ENCODE peak calls at places on chromosomes 7 and 10, in ten cellular contexts. P is AG04450, A is PC-9, Y is H1, I is PC-3, O is stomach, J is epithelial cell of esophagus, U is cardiac muscle cell, G is adipocyte, D is mammary epithelial cell. L is an unnamed sample.

GRCh38 chr7:66693331-66693730 is 47.2 kb upstream of the RABGEF1 start:
- DNase-seq in P (no peak), A (no peak), Y (no peak), I (no peak), O (no peak), J (no peak), U (no peak), G (no peak), D (no peak), L (no peak)

GRCh38 chr10:7410306-7410799 is 481 bp downstream of the SFMBT2 start:
- DNase-seq in P (no peak), A (no peak), Y (no peak), I (no peak), O (no peak), J (no peak), U (peak), G (peak), D (no peak), L (no peak)

GRCh38 chr7:108294595-108294994 is 161.6 kb downstream of the NRCAM start:
- DNase-seq in P (no peak), A (no peak), Y (no peak), I (no peak), O (no peak), J (no peak), U (no peak), G (no peak), D (no peak), L (no peak)

GRCh38 chr7:102295346-102296178 is 8.9 kb downstream of the SH2B2 start:
- DNase-seq in P (no peak), A (no peak), Y (no peak), I (no peak), O (no peak), J (no peak), U (peak), G (no peak), D (no peak), L (no peak)

GRCh38 chr10:60098676-60099601 is 192.6 kb upstream of the CCDC6 start:
- DNase-seq in P (no peak), A (no peak), Y (no peak), I (peak), O (no peak), J (peak), U (no peak), G (no peak), D (no peak), L (no peak)

GRCh38 chr7:141585592-141586510 is 34.6 kb downstream of the AGK start:
- DNase-seq in P (peak), A (peak), Y (no peak), I (peak), O (no peak), J (peak), U (no peak), G (peak), D (peak), L (peak)

GRCh38 chr7:96361116-96361857 is 39.4 kb upstream of the SLC25A13 start:
- DNase-seq in P (no peak), A (no peak), Y (no peak), I (no peak), O (no peak), J (no peak), U (no peak), G (no peak), D (no peak), L (no peak)

GRCh38 chr10:24201503-24202180 is 7.3 kb upstream of the KIAA1217 start:
- DNase-seq in P (no peak), A (no peak), Y (no peak), I (no peak), O (no peak), J (no peak), U (no peak), G (no peak), D (no peak), L (no peak)

GRCh38 chr7:63067897-63068585 is 930.6 kb upstream of the ZNF722 start:
- DNase-seq in P (no peak), A (no peak), Y (no peak), I (peak), O (no peak), J (peak), U (no peak), G (no peak), D (no peak), L (no peak)

GRCh38 chr10:110612073-110612472 is 32.1 kb upstream of the RBM20 start:
- DNase-seq in P (no peak), A (no peak), Y (no peak), I (no peak), O (no peak), J (no peak), U (no peak), G (no peak), D (no peak), L (no peak)

GRCh38 chr7:463362-464176 is 56.1 kb downstream of the PDGFA start:
- DNase-seq in P (no peak), A (no peak), Y (no peak), I (no peak), O (no peak), J (no peak), U (no peak), G (no peak), D (no peak), L (no peak)

GRCh38 chr10:132541601-132542011 is 4.0 kb downstream of the INPP5A start:
- DNase-seq in P (no peak), A (no peak), Y (no peak), I (no peak), O (no peak), J (peak), U (no peak), G (peak), D (peak), L (no peak)

GRCh38 chr7:77454802-77455201 is 38.7 kb upstream of the GSAP start:
- DNase-seq in P (no peak), A (no peak), Y (no peak), I (peak), O (no peak), J (peak), U (no peak), G (no peak), D (no peak), L (no peak)

GRCh38 chr10:129498680-129499079 is 31.6 kb downstream of the MGMT start:
- DNase-seq in P (no peak), A (no peak), Y (no peak), I (no peak), O (no peak), J (no peak), U (no peak), G (no peak), D (no peak), L (no peak)

GRCh38 chr7:90210925-90211324 is 615 bp upstream of the STEAP2 start:
- DNase-seq in P (no peak), A (peak), Y (no peak), I (peak), O (no peak), J (no peak), U (peak), G (no peak), D (no peak), L (no peak)

GRCh38 chr10:16987129-16987670 is 142.4 kb downstream of the CUBN start:
- DNase-seq in P (peak), A (no peak), Y (no peak), I (peak), O (no peak), J (peak), U (no peak), G (peak), D (peak), L (no peak)

GRCh38 chr10:114083040-114083439 is 39.4 kb downstream of the ADRB1 start:
- DNase-seq in P (no peak), A (peak), Y (no peak), I (peak), O (peak), J (no peak), U (no peak), G (no peak), D (no peak), L (no peak)

GRCh38 chr10:88979153-88979562 is 11.4 kb upstream of the FAS start:
- DNase-seq in P (no peak), A (no peak), Y (no peak), I (no peak), O (no peak), J (peak), U (no peak), G (peak), D (peak), L (peak)

DNA sequence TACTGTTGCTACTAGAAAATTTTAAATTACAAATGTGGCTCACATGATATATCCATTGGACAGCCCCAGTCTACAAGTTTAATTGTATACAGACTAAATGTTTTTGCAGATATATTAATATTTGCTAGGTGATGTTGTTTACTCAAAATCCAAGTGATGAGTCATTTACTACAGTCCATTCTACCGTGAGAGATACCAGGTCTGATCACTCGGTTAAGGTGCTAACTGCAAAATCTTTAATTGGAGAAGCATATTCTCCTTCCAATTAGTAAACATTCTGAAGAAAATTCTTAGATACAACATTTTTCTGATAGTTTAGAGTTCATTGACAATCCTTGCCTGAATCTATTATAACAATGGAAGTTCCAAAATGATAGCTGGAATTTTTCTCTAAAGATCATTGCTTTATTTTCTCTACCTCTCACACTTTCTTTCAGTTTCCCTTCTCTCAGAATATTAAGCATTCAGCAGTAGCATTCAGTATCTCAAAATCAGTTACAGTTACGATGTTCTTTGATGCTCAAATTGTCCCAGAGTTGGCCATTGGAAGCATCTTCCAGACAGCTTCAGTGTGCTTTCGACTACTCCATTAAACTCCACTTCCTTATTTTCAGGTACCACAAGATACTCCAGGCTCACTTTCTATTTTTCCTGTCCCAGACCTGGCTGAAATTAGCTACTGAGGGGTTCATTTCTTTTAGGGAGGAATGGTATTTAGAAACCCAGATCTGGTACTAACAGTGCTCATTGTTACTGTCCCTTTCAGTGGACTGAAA is 2.3 kb downstream of the ABCB1 start:
- DNase-seq in P (no peak), A (no peak), Y (no peak), I (no peak), O (no peak), J (no peak), U (no peak), G (no peak), D (no peak), L (no peak)
- H3K4me3 ChIP-seq in P (no peak), A (no peak), Y (no peak), I (no peak), O (no peak), J (no peak), U (no peak), G (no peak), D (no peak), L (no peak)

DNA sequence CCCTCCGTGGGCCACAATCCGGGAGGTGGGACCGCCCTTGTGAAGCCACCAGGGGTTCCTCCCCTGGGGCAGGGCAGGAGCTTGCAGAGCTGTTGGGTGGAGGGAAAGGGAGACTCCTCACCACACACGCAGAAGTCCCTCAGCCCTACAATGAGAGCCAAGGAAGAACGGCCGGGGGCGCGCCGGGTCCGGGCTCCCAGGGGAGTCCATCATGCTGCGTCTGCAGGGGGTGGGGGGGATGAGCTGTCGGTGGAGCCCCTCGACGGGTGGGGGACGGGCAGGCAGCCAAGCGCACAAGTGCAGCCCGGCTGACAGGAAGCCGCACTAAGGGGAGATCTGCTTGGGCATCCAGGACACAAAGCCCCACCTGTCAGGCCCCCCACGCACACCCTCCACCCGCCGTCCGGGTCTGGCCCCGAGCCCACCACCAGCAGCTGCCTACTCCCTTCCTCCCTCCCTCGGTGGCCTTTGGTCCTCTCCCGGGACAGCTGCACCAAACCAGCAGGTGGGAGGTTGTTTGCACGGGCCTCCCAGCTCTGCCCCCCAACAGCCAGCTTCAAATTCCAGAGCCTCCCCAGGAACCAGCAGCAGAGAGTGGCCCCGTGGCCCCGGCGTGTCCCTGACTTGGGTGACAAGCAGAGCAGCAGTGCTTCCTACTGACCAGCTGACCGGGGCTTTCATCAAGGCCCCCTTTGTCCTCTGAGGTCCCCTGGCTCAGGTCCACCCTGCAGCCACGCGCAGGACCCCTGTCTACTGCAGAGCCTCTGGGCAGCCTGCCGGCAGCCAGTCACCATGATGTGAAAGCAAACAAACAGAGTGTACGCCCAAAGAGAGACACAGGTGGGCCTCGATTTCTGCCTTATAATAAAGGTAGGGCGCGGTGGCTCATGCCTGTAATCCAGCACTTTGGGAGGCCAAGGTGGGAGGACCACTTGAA is 50.3 kb downstream of the HIP1 start:
- DNase-seq in P (no peak), A (no peak), Y (no peak), I (no peak), O (no peak), J (no peak), U (no peak), G (no peak), D (no peak), L (peak)
- H3K4me3 ChIP-seq in P (no peak), A (no peak), Y (no peak), I (no peak), O (no peak), J (no peak), U (no peak), G (no peak), D (no peak), L (no peak)

GRCh38 chr10:30883116-30883515 is 148.5 kb downstream of the ZNF438 start:
- DNase-seq in P (no peak), A (no peak), Y (no peak), I (no peak), O (no peak), J (no peak), U (no peak), G (no peak), D (no peak), L (no peak)

GRCh38 chr10:30877111-30877510 is 154.6 kb downstream of the ZNF438 start:
- DNase-seq in P (no peak), A (no peak), Y (no peak), I (no peak), O (no peak), J (peak), U (no peak), G (no peak), D (no peak), L (no peak)

GRCh38 chr10:30882281-30882680 is 149.4 kb downstream of the ZNF438 start:
- DNase-seq in P (peak), A (no peak), Y (no peak), I (no peak), O (no peak), J (no peak), U (no peak), G (peak), D (no peak), L (no peak)

GRCh38 chr10:30883751-30884150 is 147.9 kb downstream of the ZNF438 start:
- DNase-seq in P (no peak), A (no peak), Y (no peak), I (no peak), O (no peak), J (no peak), U (no peak), G (no peak), D (no peak), L (no peak)

GRCh38 chr10:30878920-30879319 is 152.7 kb downstream of the ZNF438 start:
- DNase-seq in P (no peak), A (no peak), Y (no peak), I (no peak), O (no peak), J (no peak), U (no peak), G (no peak), D (no peak), L (no peak)
- H3K4me3 ChIP-seq in P (no peak), A (no peak), Y (no peak), I (no peak), O (no peak), J (no peak), U (no peak), G (no peak), D (no peak), L (no peak)

GRCh38 chr7:130961128-130961601 is 227.2 kb upstream of the KLF14 start:
- DNase-seq in P (no peak), A (peak), Y (no peak), I (no peak), O (no peak), J (peak), U (no peak), G (peak), D (peak), L (no peak)

GRCh38 chr7:130959743-130960207 is 225.8 kb upstream of the KLF14 start:
- DNase-seq in P (no peak), A (peak), Y (no peak), I (peak), O (no peak), J (peak), U (no peak), G (peak), D (peak), L (no peak)

GRCh38 chr7:130958846-130959245 is 224.8 kb upstream of the KLF14 start:
- DNase-seq in P (no peak), A (no peak), Y (no peak), I (no peak), O (no peak), J (no peak), U (no peak), G (no peak), D (no peak), L (no peak)

GRCh38 chr7:130962109-130962508 is 228.1 kb upstream of the KLF14 start:
- DNase-seq in P (no peak), A (no peak), Y (no peak), I (no peak), O (no peak), J (no peak), U (no peak), G (no peak), D (no peak), L (no peak)

GRCh38 chr7:130960208-130960988 is 226.4 kb upstream of the KLF14 start:
- DNase-seq in P (peak), A (peak), Y (no peak), I (peak), O (no peak), J (peak), U (no peak), G (peak), D (peak), L (peak)
- H3K4me3 ChIP-seq in P (peak), A (peak), Y (no peak), I (peak), O (no peak), J (peak), U (no peak), G (peak), D (peak), L (peak)

DNA sequence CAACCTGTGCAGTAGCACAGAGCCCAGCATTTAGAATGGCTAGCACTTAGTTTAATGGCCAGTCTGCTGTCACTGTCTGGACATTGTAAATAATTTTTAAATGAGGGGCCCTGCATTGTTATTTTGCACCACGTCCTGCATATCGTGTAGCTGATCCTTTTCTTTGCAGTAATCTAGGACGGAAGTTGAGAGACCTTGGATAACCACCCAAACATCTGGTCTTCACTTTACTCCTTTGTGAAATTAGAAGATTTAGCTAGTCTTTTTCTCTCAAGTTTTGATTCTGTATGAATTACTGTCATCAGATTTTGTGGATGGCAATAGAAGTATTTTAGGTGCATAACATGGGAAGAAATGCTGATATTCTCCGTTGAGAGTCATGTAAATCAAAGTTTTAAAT is 1.9 kb downstream of the MIOS start:
- DNase-seq in P (no peak), A (no peak), Y (no peak), I (no peak), O (no peak), J (no peak), U (no peak), G (no peak), D (no peak), L (no peak)
- H3K4me3 ChIP-seq in P (no peak), A (peak), Y (peak), I (peak), O (peak), J (no peak), U (peak), G (no peak), D (peak), L (peak)

DNA sequence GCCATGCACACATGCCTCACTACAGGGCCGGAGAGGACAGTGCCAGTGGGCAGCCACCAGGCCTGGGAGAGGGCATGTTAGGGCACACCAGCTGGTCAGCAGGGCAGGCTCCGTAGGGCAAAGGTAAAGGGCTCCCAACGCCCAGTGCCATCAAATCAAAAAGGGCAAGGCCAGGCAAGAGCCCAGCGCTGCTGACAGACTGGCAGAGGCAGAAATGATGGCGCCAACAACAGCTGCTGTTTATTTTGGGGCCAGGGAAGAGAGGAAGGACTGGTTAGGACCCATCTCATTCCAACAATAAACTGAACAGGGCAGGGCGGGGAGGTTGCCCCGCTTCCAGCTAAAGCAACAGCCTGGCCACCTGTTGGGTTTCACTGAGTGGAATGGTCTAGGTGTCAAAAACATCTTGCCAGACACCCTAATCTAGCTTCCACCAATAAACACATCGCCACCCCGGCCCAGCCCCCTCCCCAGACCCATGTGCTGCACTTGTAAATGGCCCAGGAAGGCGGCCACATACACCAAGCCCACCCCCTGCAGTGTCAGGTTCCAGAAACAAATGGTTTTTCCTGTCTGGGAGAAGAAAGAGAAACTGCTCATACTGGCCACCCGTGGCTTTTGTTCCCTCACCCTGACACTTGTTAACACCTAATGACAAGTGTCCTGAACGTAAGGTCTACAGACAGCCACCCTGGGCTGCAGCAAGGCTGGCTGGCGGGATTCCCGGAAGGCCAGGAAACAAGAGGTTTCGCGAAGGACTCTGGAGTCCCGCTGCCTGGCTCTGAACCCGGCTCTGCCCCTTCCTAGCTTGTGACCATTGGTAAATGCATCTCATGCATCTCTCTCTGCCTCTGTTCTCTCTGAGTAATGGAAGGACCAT is 15.3 kb downstream of the SH3PXD2A start:
- DNase-seq in P (no peak), A (no peak), Y (no peak), I (no peak), O (peak), J (no peak), U (peak), G (no peak), D (no peak), L (no peak)
- H3K4me3 ChIP-seq in P (no peak), A (no peak), Y (no peak), I (no peak), O (no peak), J (no peak), U (no peak), G (no peak), D (no peak), L (no peak)

GRCh38 chr7:22566176-22566575 is 66.2 kb upstream of the STEAP1B start:
- DNase-seq in P (no peak), A (no peak), Y (no peak), I (no peak), O (no peak), J (no peak), U (no peak), G (no peak), D (no peak), L (no peak)

GRCh38 chr7:22563115-22563514 is 63.1 kb upstream of the STEAP1B start:
- DNase-seq in P (no peak), A (no peak), Y (no peak), I (no peak), O (no peak), J (no peak), U (peak), G (no peak), D (no peak), L (no peak)

GRCh38 chr7:22565315-22565811 is 65.4 kb upstream of the STEAP1B start:
- DNase-seq in P (no peak), A (no peak), Y (no peak), I (peak), O (no peak), J (peak), U (peak), G (peak), D (peak), L (no peak)

GRCh38 chr7:22563621-22564241 is 63.7 kb upstream of the STEAP1B start:
- DNase-seq in P (no peak), A (peak), Y (no peak), I (peak), O (no peak), J (no peak), U (peak), G (no peak), D (peak), L (no peak)

GRCh38 chr7:22564511-22565045 is 64.6 kb upstream of the STEAP1B start:
- DNase-seq in P (no peak), A (no peak), Y (no peak), I (peak), O (no peak), J (peak), U (no peak), G (peak), D (peak), L (peak)
- H3K4me3 ChIP-seq in P (no peak), A (peak), Y (no peak), I (peak), O (no peak), J (no peak), U (no peak), G (no peak), D (no peak), L (no peak)